ENCODE peak calls at places on chromosome 5, in nine cellular contexts. A is RPMI7951; H is NCI-H2029; Z is kidney tubule cell; F is amniotic epithelial cell; B is kidney glomerular epithelial cell; P is NCI-H774; W is stimulated activated CD4-positive, alpha-beta T cell treated with anti-CD3 and anti-CD28 coated beads, TNF-alpha, amount 100 ng/mL, for 4 hours; J is T-helper 17 cell. I is an unnamed sample.

GRCh38 chr5:5980601-5981000 is 397.7 kb downstream of the MED10 start:
- DNase-seq in W (no peak), Z (no peak), B (no peak), P (no peak), J (no peak), A (no peak), F (no peak), H (no peak), I (no peak)

GRCh38 chr5:80665057-80665456 is 10.3 kb upstream of the DHFR start:
- DNase-seq in P (no peak), J (no peak), Z (no peak), H (no peak), A (no peak), B (no peak), W (no peak), F (no peak), I (no peak)

GRCh38 chr5:68389618-68390017 is 174.1 kb downstream of the PIK3R1 start:
- DNase-seq in B (no peak), W (no peak), J (no peak), Z (no peak), A (no peak), H (no peak), F (no peak), P (no peak), I (no peak)

GRCh38 chr5:135269224-135269623 is 129.8 kb downstream of the MACROH2A1 start:
- DNase-seq in P (no peak), A (peak), W (no peak), Z (no peak), B (no peak), J (no peak), H (no peak), F (peak), I (no peak)

GRCh38 chr5:68554566-68555279 is 339.2 kb downstream of the PIK3R1 start:
- DNase-seq in Z (peak), A (peak), P (no peak), F (peak), H (no peak), W (no peak), B (peak), J (no peak), I (peak)

GRCh38 chr5:81800797-81801196 is 49.9 kb upstream of the SSBP2 start:
- DNase-seq in J (no peak), W (no peak), Z (peak), A (no peak), H (no peak), P (no peak), B (no peak), F (no peak), I (no peak)

GRCh38 chr5:168793844-168794837 is 215.0 kb upstream of the PANK3 start:
- DNase-seq in P (no peak), W (no peak), F (peak), B (peak), H (no peak), J (no peak), A (peak), Z (peak), I (no peak)

GRCh38 chr5:149448831-149449714 is 70.0 kb upstream of the IL17B start:
- DNase-seq in F (peak), B (no peak), J (no peak), W (no peak), H (no peak), P (no peak), A (no peak), Z (no peak), I (no peak)

GRCh38 chr5:178861627-178862026 is 1.9 kb downstream of the ZNF354B start:
- DNase-seq in Z (no peak), B (no peak), P (no peak), A (no peak), W (no peak), H (no peak), J (no peak), F (no peak), I (no peak)

GRCh38 chr5:53059281-53059680 is 50.3 kb downstream of the MOCS2 start:
- DNase-seq in J (no peak), B (no peak), Z (no peak), A (no peak), W (no peak), H (no peak), F (peak), P (no peak), I (no peak)

GRCh38 chr5:439636-440035 is 3.3 kb upstream of the EXOC3 start:
- DNase-seq in A (no peak), P (no peak), Z (no peak), H (no peak), B (no peak), W (no peak), F (no peak), J (no peak), I (no peak)

GRCh38 chr5:57666582-57666981 is 184.0 kb upstream of the ACTBL2 start:
- DNase-seq in H (no peak), Z (peak), J (no peak), W (no peak), B (no peak), F (no peak), A (no peak), P (no peak), I (no peak)

GRCh38 chr5:58452566-58453258 is 7.2 kb downstream of the PLK2 start:
- DNase-seq in H (no peak), Z (no peak), B (no peak), W (no peak), F (no peak), A (no peak), J (no peak), P (no peak), I (no peak)

GRCh38 chr5:147169399-147169798 is 65.4 kb upstream of the STK32A start:
- DNase-seq in H (no peak), J (no peak), B (peak), A (no peak), Z (peak), F (peak), W (no peak), P (no peak), I (no peak)

GRCh38 chr5:32102254-32102653 is 71.9 kb downstream of the GOLPH3 start:
- DNase-seq in W (no peak), Z (no peak), B (no peak), H (no peak), A (no peak), P (no peak), J (no peak), F (no peak), I (no peak)

GRCh38 chr5:21199087-21199486 is 1211.1 kb upstream of the CDH18 start:
- DNase-seq in H (no peak), B (no peak), Z (no peak), A (no peak), W (no peak), J (no peak), P (no peak), F (no peak), I (no peak)

GRCh38 chr5:58322453-58322852 is 137.4 kb downstream of the PLK2 start:
- DNase-seq in Z (peak), H (no peak), A (peak), J (no peak), F (peak), P (no peak), W (no peak), B (peak), I (no peak)

GRCh38 chr5:143454936-143455516 is 51.5 kb upstream of the NR3C1 start:
- DNase-seq in J (no peak), B (no peak), H (peak), F (no peak), A (no peak), W (no peak), P (no peak), Z (no peak), I (no peak)

GRCh38 chr5:178145965-178146820 is 7.5 kb downstream of the NHP2 start:
- DNase-seq in F (peak), H (peak), A (peak), Z (peak), J (peak), W (peak), B (peak), P (peak), I (no peak)

GRCh38 chr5:135140805-135141204 is 106.8 kb upstream of the PITX1 start:
- DNase-seq in J (no peak), P (no peak), A (peak), Z (peak), F (peak), B (no peak), W (no peak), H (no peak), I (no peak)

GRCh38 chr5:88727705-88728313 is 155.2 kb downstream of the MEF2C start:
- DNase-seq in F (peak), B (peak), W (no peak), P (peak), A (peak), J (no peak), H (no peak), Z (peak), I (no peak)

GRCh38 chr5:151675225-151675955 is 11.3 kb downstream of the SPARC start:
- DNase-seq in A (peak), F (peak), Z (peak), P (no peak), B (no peak), H (no peak), W (no peak), J (no peak), I (no peak)

GRCh38 chr5:149357370-149358293 is at the start of gene PCYOX1L:
- DNase-seq in B (peak), Z (peak), W (peak), J (peak), H (peak), F (peak), P (peak), A (peak), I (peak)

GRCh38 chr5:87413116-87413645 is 451 bp upstream of the CCNH start:
- DNase-seq in Z (no peak), W (no peak), B (peak), J (no peak), P (no peak), A (no peak), H (no peak), F (no peak), I (no peak)

GRCh38 chr5:1021136-1021968 is 12.8 kb downstream of the NKD2 start:
- DNase-seq in W (no peak), Z (no peak), F (no peak), H (no peak), A (no peak), P (no peak), B (no peak), J (no peak), I (peak)

GRCh38 chr5:151095341-151096000 is 14.6 kb upstream of the TNIP1 start:
- DNase-seq in J (no peak), H (no peak), B (no peak), A (peak), W (no peak), F (peak), P (no peak), Z (peak), I (no peak)

GRCh38 chr5:52997424-52997823 is 8.3 kb downstream of the ITGA2 start:
- DNase-seq in W (no peak), B (no peak), Z (peak), A (peak), J (no peak), P (peak), F (no peak), H (no peak), I (no peak)

GRCh38 chr5:142293486-142293885 is 31.3 kb downstream of the SPRY4 start:
- DNase-seq in F (no peak), P (no peak), B (no peak), Z (peak), A (peak), J (no peak), W (no peak), H (no peak), I (no peak)

GRCh38 chr5:154653764-154654483 is 101.3 kb upstream of the LARP1 start:
- DNase-seq in P (no peak), J (no peak), H (no peak), F (no peak), Z (no peak), A (peak), W (no peak), B (no peak), I (no peak)

GRCh38 chr5:180090098-180090768 is 18.7 kb upstream of the RNF130 start:
- DNase-seq in F (peak), J (peak), W (peak), P (peak), B (peak), Z (peak), A (peak), H (peak), I (peak)

GRCh38 chr5:134460551-134460950 is 48.9 kb upstream of the CDKN2AIPNL start:
- DNase-seq in A (no peak), W (no peak), Z (no peak), H (no peak), P (no peak), B (no peak), J (no peak), F (no peak), I (no peak)

GRCh38 chr5:14954620-14955343 is 83.2 kb upstream of the ANKH start:
- DNase-seq in B (no peak), P (no peak), F (peak), Z (no peak), A (no peak), H (no peak), W (no peak), J (no peak), I (no peak)

GRCh38 chr5:102628449-102629175 is 126.5 kb upstream of the PAM start:
- DNase-seq in Z (peak), F (peak), A (peak), W (no peak), P (no peak), B (no peak), J (no peak), H (no peak), I (no peak)

GRCh38 chr5:122585111-122585415 is 189.8 kb upstream of the SNX2 start:
- DNase-seq in P (no peak), B (no peak), H (no peak), F (no peak), W (no peak), A (no peak), Z (no peak), J (no peak), I (no peak)

GRCh38 chr5:136763548-136763947 is 398.2 kb upstream of the TRPC7 start:
- DNase-seq in Z (no peak), H (no peak), P (no peak), A (no peak), F (no peak), W (no peak), J (no peak), B (no peak), I (no peak)

GRCh38 chr5:42377496-42377895 is 45.7 kb upstream of the GHR start:
- DNase-seq in J (no peak), H (no peak), P (no peak), W (no peak), Z (peak), B (peak), F (no peak), A (no peak), I (no peak)

GRCh38 chr5:34627794-34628193 is 28.3 kb upstream of the RAI14 start:
- DNase-seq in H (no peak), Z (peak), B (peak), J (no peak), F (peak), W (no peak), P (no peak), A (peak), I (no peak)

GRCh38 chr5:38500861-38501260 is 55.6 kb downstream of the LIFR start:
- DNase-seq in B (peak), J (no peak), P (no peak), F (peak), H (no peak), Z (peak), A (peak), W (no peak), I (no peak)